ENCODE peak calls at places on chromosome 19, in seven cellular contexts. S is AG04449, I is fibroblast of pulmonary artery, F is adrenal gland, H is cardiac fibroblast, W is heart right ventricle, E is gastrocnemius medialis. M is an unnamed sample.

GRCh38 chr19:38385804-38386257 is 2.0 kb downstream of the GGN start:
- DNase-seq in S (no peak), I (no peak), F (no peak), H (no peak), W (no peak), E (no peak), M (no peak)

GRCh38 chr19:1199531-1199930 is 6.0 kb upstream of the STK11 start:
- DNase-seq in S (no peak), I (no peak), F (no peak), H (no peak), W (no peak), E (no peak), M (no peak)

GRCh38 chr19:32067686-32068085 is 277.7 kb upstream of the ZNF507 start:
- DNase-seq in S (no peak), I (no peak), F (no peak), H (no peak), W (no peak), E (no peak), M (no peak)

GRCh38 chr19:43503501-43504425 is 783 bp downstream of the PHLDB3 start:
- DNase-seq in S (peak), I (peak), F (peak), H (peak), W (peak), E (peak), M (peak)

GRCh38 chr19:58001895-58002369 is 688 bp downstream of the ZNF606 start:
- DNase-seq in S (no peak), I (peak), F (peak), H (peak), W (no peak), E (no peak), M (peak)

GRCh38 chr19:4803736-4804695 is 12.5 kb downstream of the FEM1A start:
- DNase-seq in S (no peak), I (peak), F (peak), H (peak), W (peak), E (no peak), M (peak)

GRCh38 chr19:10289167-10289835 is 451 bp upstream of the ICAM5 start:
- DNase-seq in S (no peak), I (peak), F (no peak), H (no peak), W (no peak), E (no peak), M (peak)

GRCh38 chr19:35240322-35240721 is 8.5 kb upstream of the LSR start:
- DNase-seq in S (no peak), I (no peak), F (no peak), H (no peak), W (no peak), E (no peak), M (no peak)

GRCh38 chr19:39200066-39200817 is 3.5 kb downstream of the NCCRP1 start:
- DNase-seq in S (no peak), I (no peak), F (peak), H (no peak), W (no peak), E (no peak), M (no peak)

GRCh38 chr19:18469245-18470107 is 31.5 kb upstream of the ISYNA1 start:
- DNase-seq in S (no peak), I (peak), F (peak), H (peak), W (peak), E (no peak), M (peak)

GRCh38 chr19:10503002-10503789 is at the start of gene KEAP1:
- DNase-seq in S (no peak), I (peak), F (peak), H (peak), W (peak), E (no peak), M (peak)

GRCh38 chr19:5048091-5048726 is 79.3 kb downstream of the KDM4B start:
- DNase-seq in S (no peak), I (peak), F (peak), H (peak), W (peak), E (peak), M (peak)

GRCh38 chr19:4911314-4911713 is 2.0 kb downstream of the UHRF1 start:
- DNase-seq in S (no peak), I (no peak), F (no peak), H (no peak), W (no peak), E (no peak), M (peak)

GRCh38 chr19:32471095-32471494 is 65.5 kb downstream of the DPY19L3 start:
- DNase-seq in S (no peak), I (no peak), F (peak), H (no peak), W (peak), E (no peak), M (no peak)

GRCh38 chr19:23817519-23817918 is 58.8 kb upstream of the ZNF681 start:
- DNase-seq in S (no peak), I (peak), F (peak), H (no peak), W (no peak), E (no peak), M (no peak)

GRCh38 chr19:24078688-24079087 is 8.3 kb upstream of the ZNF254 start:
- DNase-seq in S (no peak), I (no peak), F (no peak), H (no peak), W (no peak), E (no peak), M (no peak)

GRCh38 chr19:40374084-40374483 is 15.9 kb downstream of the HIPK4 start:
- DNase-seq in S (no peak), I (no peak), F (no peak), H (no peak), W (no peak), E (no peak), M (no peak)

GRCh38 chr19:44585371-44586141 is 27.8 kb upstream of the IGSF23 start:
- DNase-seq in S (no peak), I (peak), F (peak), H (peak), W (no peak), E (no peak), M (peak)
- TF ChIP-seq CTCF in S (peak), I (peak), F (peak), H (peak), W (no peak), E (no peak), M (peak)

DNA sequence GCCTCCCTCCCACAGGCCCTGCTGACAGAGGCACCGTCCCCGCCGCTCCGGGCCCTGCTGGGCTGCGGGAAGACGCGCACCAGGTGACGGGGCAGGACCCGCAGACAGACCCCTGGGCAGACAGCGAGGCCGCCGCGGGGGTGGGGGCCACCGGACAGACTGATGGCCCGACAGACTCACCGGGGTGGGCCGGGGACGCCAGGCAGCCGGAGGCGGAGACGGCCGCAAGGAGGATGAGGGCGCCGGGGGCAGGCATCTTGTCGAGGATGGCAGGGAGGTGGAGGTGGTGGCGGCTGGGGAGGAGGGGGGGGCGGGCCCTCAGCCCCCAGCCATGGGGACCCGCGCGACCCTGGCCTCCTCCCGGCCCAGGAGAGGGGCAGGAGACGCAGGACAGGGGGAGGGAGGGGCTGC is 309 bp downstream of the LMTK3 start:
- DNase-seq in S (no peak), I (no peak), F (no peak), H (no peak), W (no peak), E (no peak), M (no peak)
- H3K4me3 ChIP-seq in S (peak), I (no peak), F (no peak), H (no peak), W (no peak), E (no peak), M (no peak)

GRCh38 chr19:12800344-12800732 is 1.3 kb downstream of the PRDX2 start:
- DNase-seq in S (no peak), I (no peak), F (no peak), H (no peak), W (no peak), E (no peak), M (no peak)

GRCh38 chr19:12800873-12801465 is 631 bp downstream of the PRDX2 start:
- DNase-seq in S (no peak), I (no peak), F (peak), H (no peak), W (no peak), E (no peak), M (no peak)

GRCh38 chr19:12799723-12800343 is 1.8 kb downstream of the PRDX2 start:
- DNase-seq in S (no peak), I (no peak), F (no peak), H (no peak), W (no peak), E (no peak), M (no peak)

GRCh38 chr19:12802267-12803106 is 618 bp downstream of the THSD8 start:
- DNase-seq in S (no peak), I (peak), F (peak), H (no peak), W (no peak), E (no peak), M (no peak)

DNA sequence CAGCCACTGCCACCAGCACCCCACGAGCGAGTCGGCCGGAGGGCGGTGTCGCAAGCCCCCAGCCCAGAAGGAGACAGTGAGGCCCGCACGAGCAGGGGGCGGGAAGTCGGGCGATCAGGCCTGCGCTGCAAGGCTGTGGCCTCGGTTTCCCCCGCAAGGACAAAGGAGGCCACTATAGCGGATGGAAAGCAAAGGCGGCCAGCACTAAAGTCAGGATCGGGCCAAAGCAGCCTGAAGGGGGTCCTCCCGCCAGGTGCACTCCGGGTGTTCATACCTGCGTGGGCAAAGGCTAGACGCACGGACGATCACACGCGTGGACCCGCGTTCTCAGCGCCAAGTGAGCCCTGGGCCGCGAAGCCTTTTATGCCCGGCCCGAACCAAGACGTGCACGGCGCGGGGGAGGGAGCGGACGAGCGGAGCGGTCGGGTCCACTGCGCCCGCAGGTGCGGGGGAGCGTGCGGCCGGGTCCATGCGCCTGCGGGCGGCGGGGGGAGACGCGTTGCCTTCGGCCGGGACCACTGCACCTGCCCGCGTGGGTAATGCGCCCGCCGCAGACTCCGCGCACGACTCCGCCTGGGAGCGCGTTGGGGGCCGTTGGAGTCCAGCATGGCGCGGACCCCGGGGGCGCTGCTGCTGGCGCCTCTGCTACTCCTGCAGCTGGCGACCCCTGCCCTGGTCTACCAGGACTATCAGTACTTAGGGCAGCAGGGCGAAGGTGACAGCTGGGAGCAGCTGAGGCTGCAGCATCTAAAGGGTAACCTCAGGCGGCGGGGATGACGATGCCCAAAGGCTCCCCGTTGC is at the start of the genes PRDX2 and THSD8:
- DNase-seq in S (no peak), I (peak), F (peak), H (peak), W (peak), E (no peak), M (peak)
- TF ChIP-seq CTCF in S (no peak), I (no peak), F (no peak), H (no peak), W (no peak), E (no peak), M (no peak)

GRCh38 chr19:42362891-42363440 is 27.1 kb downstream of the CNFN start:
- DNase-seq in S (no peak), I (no peak), F (no peak), H (no peak), W (no peak), E (no peak), M (no peak)

GRCh38 chr19:42362342-42362741 is 27.8 kb downstream of the CNFN start:
- DNase-seq in S (no peak), I (no peak), F (no peak), H (no peak), W (no peak), E (no peak), M (no peak)

GRCh38 chr19:42360787-42361544 is 29.1 kb downstream of the CNFN start:
- DNase-seq in S (no peak), I (no peak), F (no peak), H (no peak), W (no peak), E (no peak), M (no peak)

GRCh38 chr19:42361545-42361910 is 28.6 kb downstream of the CNFN start:
- DNase-seq in S (no peak), I (no peak), F (no peak), H (no peak), W (no peak), E (no peak), M (no peak)

GRCh38 chr19:42363614-42364346 is 26.3 kb downstream of the CNFN start:
- DNase-seq in S (no peak), I (no peak), F (peak), H (no peak), W (no peak), E (no peak), M (no peak)
- H3K4me3 ChIP-seq in S (no peak), I (no peak), F (no peak), H (no peak), W (no peak), E (no peak), M (no peak)

DNA sequence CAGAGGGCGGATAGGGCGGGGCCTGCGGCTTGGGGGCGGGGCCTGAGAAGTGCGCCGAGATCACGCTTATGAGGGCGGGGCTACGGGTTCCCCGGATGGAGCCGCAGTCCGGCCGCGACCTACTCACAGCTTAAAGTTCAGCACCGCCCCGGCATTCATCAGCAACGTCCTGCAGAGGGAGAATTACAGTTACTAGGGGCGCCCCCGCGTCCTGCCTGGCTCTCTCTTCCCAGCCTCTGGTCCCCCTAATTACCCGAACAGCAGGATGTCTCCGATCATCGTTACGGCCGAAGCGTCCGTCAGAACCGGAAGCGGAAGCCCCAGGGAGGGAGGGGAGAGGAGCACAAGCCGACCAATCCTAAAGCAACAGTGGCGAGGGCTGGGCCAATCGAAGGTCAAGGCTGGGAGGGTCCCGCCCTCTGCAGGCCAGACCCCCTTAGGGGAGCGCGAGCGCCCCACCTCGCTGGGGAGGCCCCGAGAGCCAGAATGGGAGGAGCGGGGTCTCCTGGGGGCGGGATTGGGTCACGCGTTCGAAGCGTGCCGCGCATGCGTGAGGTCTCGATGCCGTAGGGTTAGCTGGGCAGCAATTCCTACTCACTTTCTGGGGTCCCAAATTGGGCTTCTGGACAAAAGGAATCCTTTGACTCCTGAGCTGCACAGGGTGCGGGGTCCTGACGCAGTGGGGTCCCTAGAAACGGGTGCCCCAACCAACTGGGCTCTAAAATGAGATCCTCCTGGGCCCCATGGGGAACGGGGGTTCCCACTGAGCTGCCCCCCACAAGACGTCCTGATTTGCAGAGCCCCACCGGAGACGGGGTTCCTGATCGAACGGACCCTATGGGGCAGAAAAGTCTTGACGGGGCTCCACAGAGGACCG is at the start of gene SMIM7:
- DNase-seq in S (peak), I (peak), F (peak), H (peak), W (peak), E (peak), M (peak)
- TF ChIP-seq CTCF in S (peak), I (no peak), F (peak), H (no peak), W (peak), E (peak), M (no peak)

M was measured in AG10803.